ENCODE peak calls at places on chromosomes 11 and 22, in eight cellular contexts. W, I, K, Z, A, T, D and X are unnamed samples.
A peak's percentile ranks its signal among the peaks of the same experiment; 100 is the strongest.

GRCh38 chr11:64851831-64852337 is 7.4 kb upstream of the CDC42BPG start:
- DNase-seq in W (no peak), I (no peak), K (no peak), Z (no peak), A (no peak), T (no peak), D (no peak), X (no peak)

GRCh38 chr11:45662665-45663485 is 2.5 kb downstream of the CHST1 start:
- DNase-seq in W (no peak), I (peak; percentile 44), K (peak; percentile 56), Z (no peak), A (no peak), T (peak; percentile 47), D (peak; percentile 39), X (no peak)

GRCh38 chr11:17556999-17557398 is 9.9 kb downstream of the OTOG start:
- DNase-seq in W (no peak), I (no peak), K (no peak), Z (no peak), A (no peak), T (no peak), D (no peak), X (no peak)

GRCh38 chr11:110297082-110297725 is 790 bp upstream of the RDX start:
- DNase-seq in W (no peak), I (no peak), K (no peak), Z (no peak), A (no peak), T (no peak), D (no peak), X (no peak)

GRCh38 chr11:100932474-100933100 is 197.0 kb downstream of the PGR start:
- DNase-seq in W (no peak), I (peak; percentile 54), K (peak; percentile 24), Z (no peak), A (no peak), T (peak; percentile 1), D (no peak), X (no peak)

GRCh38 chr11:34308049-34308692 is 49.6 kb downstream of the ABTB2 start:
- DNase-seq in W (no peak), I (no peak), K (no peak), Z (no peak), A (no peak), T (no peak), D (no peak), X (no peak)

GRCh38 chr11:113553235-113553634 is 78.0 kb upstream of the DRD2 start:
- DNase-seq in W (no peak), I (peak; percentile 69), K (peak; percentile 59), Z (no peak), A (no peak), T (no peak), D (no peak), X (no peak)

GRCh38 chr11:2799881-2800654 is 85.5 kb downstream of the CDKN1C start:
- DNase-seq in W (no peak), I (no peak), K (no peak), Z (no peak), A (peak; percentile 2), T (no peak), D (peak; percentile 54), X (no peak)

GRCh38 chr11:45754261-45754709 is 50.7 kb upstream of the SLC35C1 start:
- DNase-seq in W (peak; percentile 87), I (peak; percentile 11), K (no peak), Z (peak; percentile 32), A (no peak), T (peak; percentile 39), D (peak; percentile 68), X (no peak)

GRCh38 chr22:40023226-40023925 is 28.6 kb downstream of the FAM83F start:
- DNase-seq in W (no peak), I (no peak), K (peak; percentile 63), Z (no peak), A (no peak), T (no peak), D (no peak), X (no peak)

GRCh38 chr11:117226388-117227385 is 5.2 kb downstream of the PCSK7 start:
- DNase-seq in W (peak; percentile 88), I (peak; percentile 90), K (peak; percentile 84), Z (no peak), A (peak; percentile 61), T (peak; percentile 84), D (no peak), X (peak; percentile 81)

GRCh38 chr11:13368041-13368446 is 90.5 kb downstream of the BMAL1 start:
- DNase-seq in W (no peak), I (no peak), K (no peak), Z (no peak), A (no peak), T (no peak), D (no peak), X (no peak)

GRCh38 chr11:120839846-120840402 is 184.0 kb upstream of the TBCEL start:
- DNase-seq in W (no peak), I (no peak), K (no peak), Z (no peak), A (no peak), T (no peak), D (no peak), X (no peak)

GRCh38 chr11:4677948-4678347 is 19.7 kb downstream of the OR51E2 start:
- DNase-seq in W (no peak), I (no peak), K (no peak), Z (no peak), A (no peak), T (no peak), D (no peak), X (no peak)

GRCh38 chr11:126601550-126602215 is 246.2 kb downstream of the ST3GAL4 start:
- DNase-seq in W (no peak), I (peak; percentile 49), K (peak; percentile 82), Z (no peak), A (no peak), T (no peak), D (no peak), X (no peak)

GRCh38 chr11:25562417-25562816 is 769.5 kb upstream of the ANO3 start:
- DNase-seq in W (no peak), I (no peak), K (no peak), Z (no peak), A (peak; percentile 31), T (no peak), D (no peak), X (no peak)

GRCh38 chr22:43378011-43378704 is 33.7 kb upstream of the MPPED1 start:
- DNase-seq in W (peak; percentile 86), I (no peak), K (no peak), Z (no peak), A (no peak), T (no peak), D (no peak), X (no peak)

GRCh38 chr22:20940904-20941385 is 23.7 kb downstream of the CRKL start:
- DNase-seq in W (no peak), I (no peak), K (no peak), Z (no peak), A (no peak), T (no peak), D (peak; percentile 16), X (no peak)

GRCh38 chr22:47139790-47140119 is 377.3 kb downstream of the TBC1D22A start:
- DNase-seq in W (no peak), I (no peak), K (no peak), Z (no peak), A (no peak), T (no peak), D (no peak), X (no peak)

DNA sequence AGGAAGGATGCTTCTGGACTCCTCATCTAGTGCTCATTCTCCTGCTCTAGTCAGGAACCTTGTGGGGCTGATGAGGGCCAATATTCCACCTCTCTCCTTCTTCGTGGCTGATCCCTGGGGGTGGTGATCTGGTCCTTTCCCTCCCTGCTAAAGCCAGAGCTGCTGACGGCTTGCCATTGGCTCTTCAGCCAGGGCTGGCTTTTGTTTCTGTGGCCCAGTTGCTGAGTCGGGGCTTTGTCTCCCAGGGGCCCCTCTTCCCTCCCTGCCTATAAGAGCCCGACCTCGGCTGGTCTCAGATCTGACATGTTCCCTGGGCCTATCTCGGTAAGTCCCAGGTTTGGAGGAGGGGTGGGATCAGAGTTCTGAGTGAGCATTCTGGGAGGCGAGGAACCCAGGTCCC is at the start of gene CRYBA4:
- DNase-seq in W (no peak), I (no peak), K (no peak), Z (no peak), A (no peak), T (no peak), D (no peak), X (no peak)
- TF ChIP-seq CTCF in W (no peak), I (no peak), K (no peak), Z (no peak), A (no peak), T (no peak), D (no peak), X (no peak)

DNA sequence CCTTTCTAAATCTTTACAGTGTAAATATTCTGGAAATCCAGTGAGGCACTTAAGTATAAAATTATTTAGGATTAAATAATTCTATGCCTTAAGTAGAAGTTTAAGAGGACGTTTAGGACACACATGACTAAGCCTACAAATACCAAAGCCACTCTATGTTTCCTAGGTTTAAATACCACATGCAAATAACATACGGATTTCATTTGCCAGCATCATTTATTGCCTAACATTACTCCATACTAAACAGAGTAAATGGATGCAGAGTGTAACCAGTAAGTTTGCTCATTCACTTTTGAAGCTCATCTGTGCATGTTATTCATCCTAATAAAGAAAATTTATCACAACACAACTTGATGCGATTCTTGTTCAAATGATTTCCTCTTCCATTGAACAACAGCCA is 4.1 kb downstream of the BDNF start:
- DNase-seq in W (no peak), I (no peak), K (no peak), Z (no peak), A (no peak), T (no peak), D (no peak), X (no peak)
- H3K27me3 ChIP-seq in W (peaks cover 51% of the 10 kb centered on the region), I (peaks cover 6% of the 10 kb centered on the region), K (peaks cover 20% of the 10 kb centered on the region), Z (no peaks in the 10 kb centered on the region), A (peaks cover 19% of the 10 kb centered on the region), T (no peaks in the 10 kb centered on the region), D (peaks cover 45% of the 10 kb centered on the region), X (no peaks in the 10 kb centered on the region)

GRCh38 chr11:121891134-121891533 is 224.9 kb downstream of the BLID start:
- DNase-seq in W (no peak), I (no peak), K (no peak), Z (no peak), A (no peak), T (no peak), D (no peak), X (no peak)
- H3K4me1 ChIP-seq in W (peaks cover 11% of the 10 kb centered on the region), I (peaks cover 22% of the 10 kb centered on the region), K (peaks cover 20% of the 10 kb centered on the region), Z (no peaks in the 10 kb centered on the region), A (peaks cover 3% of the 10 kb centered on the region), T (peaks cover 6% of the 10 kb centered on the region), D (no peaks in the 10 kb centered on the region), X (no peaks in the 10 kb centered on the region)

DNA sequence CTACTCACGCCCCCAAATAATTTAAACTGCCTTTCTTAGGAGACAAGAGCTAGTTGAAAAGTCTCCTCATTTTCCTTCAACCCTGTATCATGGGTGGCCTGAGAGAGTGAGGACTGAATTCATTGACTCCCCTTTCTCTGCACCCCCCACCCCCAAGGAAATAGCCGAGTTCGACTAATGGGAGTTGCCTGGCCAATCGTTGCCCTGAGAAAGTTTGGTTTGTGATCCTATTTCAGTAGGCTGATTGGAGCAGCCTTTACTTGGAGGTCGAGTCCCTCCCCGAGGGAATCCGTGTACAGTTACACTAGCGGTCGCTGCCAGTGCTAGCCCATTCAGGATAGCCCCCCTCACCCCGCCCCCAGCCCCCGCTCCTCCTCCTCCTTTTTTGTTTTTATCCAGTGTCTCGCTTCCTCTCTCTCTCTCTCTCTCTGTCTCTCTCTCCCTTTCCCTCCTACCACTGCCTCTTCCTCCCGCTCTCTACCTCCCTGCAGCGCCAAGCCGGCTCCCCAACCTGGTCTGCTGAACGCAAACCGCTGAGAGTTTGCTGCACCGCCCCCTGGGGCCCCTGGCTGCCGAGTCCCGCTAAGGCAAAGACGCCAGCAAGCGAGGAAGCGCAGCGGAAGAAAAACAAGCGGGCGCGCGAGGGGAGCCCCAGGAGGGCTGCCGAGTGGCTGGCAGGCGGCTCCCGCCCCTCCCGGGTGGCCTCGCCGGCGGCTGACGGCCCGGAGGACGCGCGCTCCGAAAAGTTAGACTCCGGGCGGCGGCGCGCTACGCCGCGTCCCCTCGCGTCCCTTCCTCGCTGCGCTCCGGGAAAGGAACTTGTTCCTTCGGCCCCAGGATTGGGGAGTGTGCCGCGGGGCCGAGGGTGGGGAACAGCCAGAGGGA is at the start of gene GRAMD1B:
- DNase-seq in W (peak; percentile 94), I (peak; percentile 93), K (peak; percentile 95), Z (peak; percentile 91), A (peak; percentile 83), T (peak; percentile 87), D (peak; percentile 77), X (peak; percentile 43)
- TF ChIP-seq CTCF in W (peak; percentile 28), I (no peak), K (peak; percentile 34), Z (no peak), A (peak; percentile 36), T (peak; percentile 33), D (peak; percentile 4), X (peak; percentile 32)